ENCODE peak calls at places on chromosome 2, in seven cellular contexts. One of them, this sample, is unnamed.

GRCh38 chr2:71746946-71747501 is 293.7 kb downstream of the DYSF start:
- DNase-seq in fibroblast of lung: peak
- DNase-seq in prostate gland: peak
- DNase-seq in cardiac fibroblast: peak
- DNase-seq in brain microvascular endothelial cell: no peak
- DNase-seq in CD8-positive, alpha-beta T cell: no peak
- DNase-seq in AG04450: no peak
- DNase-seq in this sample: no peak

GRCh38 chr2:238290079-238290478 is 1.7 kb upstream of the PER2 start:
- DNase-seq in fibroblast of lung: peak
- DNase-seq in AG04450: no peak
- DNase-seq in prostate gland: peak
- DNase-seq in cardiac fibroblast: peak
- DNase-seq in brain microvascular endothelial cell: no peak
- DNase-seq in CD8-positive, alpha-beta T cell: peak
- DNase-seq in this sample: no peak

GRCh38 chr2:117760916-117761315 is 53.6 kb upstream of the DDX18 start:
- DNase-seq in prostate gland: no peak
- DNase-seq in cardiac fibroblast: no peak
- DNase-seq in fibroblast of lung: no peak
- DNase-seq in CD8-positive, alpha-beta T cell: no peak
- DNase-seq in brain microvascular endothelial cell: no peak
- DNase-seq in AG04450: no peak
- DNase-seq in this sample: no peak

GRCh38 chr2:230128943-230129342 is 60.2 kb upstream of the SLC16A14 start:
- DNase-seq in AG04450: no peak
- DNase-seq in cardiac fibroblast: peak
- DNase-seq in CD8-positive, alpha-beta T cell: no peak
- DNase-seq in prostate gland: peak
- DNase-seq in brain microvascular endothelial cell: no peak
- DNase-seq in fibroblast of lung: peak
- DNase-seq in this sample: peak

GRCh38 chr2:54143780-54144179 is 28.4 kb downstream of the ACYP2 start:
- DNase-seq in cardiac fibroblast: no peak
- DNase-seq in prostate gland: no peak
- DNase-seq in AG04450: no peak
- DNase-seq in fibroblast of lung: no peak
- DNase-seq in brain microvascular endothelial cell: no peak
- DNase-seq in CD8-positive, alpha-beta T cell: no peak
- DNase-seq in this sample: no peak

GRCh38 chr2:119823734-119824334 is 64.1 kb downstream of the PTPN4 start:
- DNase-seq in AG04450: no peak
- DNase-seq in fibroblast of lung: peak
- DNase-seq in brain microvascular endothelial cell: peak
- DNase-seq in CD8-positive, alpha-beta T cell: peak
- DNase-seq in cardiac fibroblast: peak
- DNase-seq in prostate gland: no peak
- DNase-seq in this sample: peak

GRCh38 chr2:159399716-159400525 is 113.4 kb upstream of the WDSUB1 start:
- DNase-seq in CD8-positive, alpha-beta T cell: no peak
- DNase-seq in cardiac fibroblast: peak
- DNase-seq in brain microvascular endothelial cell: no peak
- DNase-seq in fibroblast of lung: peak
- DNase-seq in AG04450: peak
- DNase-seq in prostate gland: no peak
- DNase-seq in this sample: no peak

GRCh38 chr2:171522057-171522803 is at the start of gene CYBRD1:
- DNase-seq in fibroblast of lung: peak
- DNase-seq in cardiac fibroblast: peak
- DNase-seq in brain microvascular endothelial cell: peak
- DNase-seq in CD8-positive, alpha-beta T cell: no peak
- DNase-seq in prostate gland: peak
- DNase-seq in AG04450: peak
- DNase-seq in this sample: peak

GRCh38 chr2:54574107-54574859 is 118.2 kb downstream of the SPTBN1 start:
- DNase-seq in prostate gland: no peak
- DNase-seq in cardiac fibroblast: peak
- DNase-seq in brain microvascular endothelial cell: peak
- DNase-seq in CD8-positive, alpha-beta T cell: peak
- DNase-seq in fibroblast of lung: peak
- DNase-seq in AG04450: no peak
- DNase-seq in this sample: no peak

GRCh38 chr2:128446866-128447537 is 128.3 kb upstream of the HS6ST1 start:
- DNase-seq in fibroblast of lung: no peak
- DNase-seq in prostate gland: no peak
- DNase-seq in brain microvascular endothelial cell: no peak
- DNase-seq in cardiac fibroblast: no peak
- DNase-seq in CD8-positive, alpha-beta T cell: no peak
- DNase-seq in AG04450: no peak
- DNase-seq in this sample: no peak

GRCh38 chr2:125681576-125681975 is 974.4 kb upstream of the GYPC start:
- DNase-seq in AG04450: no peak
- DNase-seq in prostate gland: no peak
- DNase-seq in CD8-positive, alpha-beta T cell: no peak
- DNase-seq in cardiac fibroblast: no peak
- DNase-seq in fibroblast of lung: no peak
- DNase-seq in brain microvascular endothelial cell: no peak
- DNase-seq in this sample: no peak

GRCh38 chr2:219831957-219832356 is 204.5 kb downstream of the SLC4A3 start:
- DNase-seq in prostate gland: no peak
- DNase-seq in CD8-positive, alpha-beta T cell: no peak
- DNase-seq in cardiac fibroblast: no peak
- DNase-seq in AG04450: no peak
- DNase-seq in fibroblast of lung: no peak
- DNase-seq in brain microvascular endothelial cell: no peak
- DNase-seq in this sample: no peak

GRCh38 chr2:8805278-8806045 is 32.0 kb downstream of the KIDINS220 start:
- DNase-seq in prostate gland: no peak
- DNase-seq in brain microvascular endothelial cell: no peak
- DNase-seq in CD8-positive, alpha-beta T cell: no peak
- DNase-seq in cardiac fibroblast: no peak
- DNase-seq in fibroblast of lung: peak
- DNase-seq in AG04450: no peak
- DNase-seq in this sample: no peak

GRCh38 chr2:127080226-127080940 is 26.6 kb downstream of the BIN1 start:
- DNase-seq in prostate gland: no peak
- DNase-seq in cardiac fibroblast: no peak
- DNase-seq in brain microvascular endothelial cell: no peak
- DNase-seq in CD8-positive, alpha-beta T cell: peak
- DNase-seq in AG04450: no peak
- DNase-seq in fibroblast of lung: no peak
- DNase-seq in this sample: no peak
- H3K4me3 ChIP-seq in prostate gland: no peak
- H3K4me3 ChIP-seq in cardiac fibroblast: no peak
- H3K4me3 ChIP-seq in brain microvascular endothelial cell: no peak
- H3K4me3 ChIP-seq in CD8-positive, alpha-beta T cell: peak
- H3K4me3 ChIP-seq in AG04450: no peak
- H3K4me3 ChIP-seq in fibroblast of lung: no peak
- H3K4me3 ChIP-seq in this sample: no peak

GRCh38 chr2:130300258-130300969 is 42.3 kb upstream of the IMP4 start:
- DNase-seq in CD8-positive, alpha-beta T cell: no peak
- DNase-seq in cardiac fibroblast: no peak
- DNase-seq in AG04450: no peak
- DNase-seq in fibroblast of lung: no peak
- DNase-seq in prostate gland: no peak
- DNase-seq in brain microvascular endothelial cell: no peak
- DNase-seq in this sample: no peak
- TF ChIP-seq CTCF in CD8-positive, alpha-beta T cell: no peak
- TF ChIP-seq CTCF in cardiac fibroblast: no peak
- TF ChIP-seq CTCF in AG04450: no peak
- TF ChIP-seq CTCF in fibroblast of lung: no peak
- TF ChIP-seq CTCF in prostate gland: no peak
- TF ChIP-seq CTCF in brain microvascular endothelial cell: no peak
- TF ChIP-seq CTCF in this sample: no peak

DNA sequence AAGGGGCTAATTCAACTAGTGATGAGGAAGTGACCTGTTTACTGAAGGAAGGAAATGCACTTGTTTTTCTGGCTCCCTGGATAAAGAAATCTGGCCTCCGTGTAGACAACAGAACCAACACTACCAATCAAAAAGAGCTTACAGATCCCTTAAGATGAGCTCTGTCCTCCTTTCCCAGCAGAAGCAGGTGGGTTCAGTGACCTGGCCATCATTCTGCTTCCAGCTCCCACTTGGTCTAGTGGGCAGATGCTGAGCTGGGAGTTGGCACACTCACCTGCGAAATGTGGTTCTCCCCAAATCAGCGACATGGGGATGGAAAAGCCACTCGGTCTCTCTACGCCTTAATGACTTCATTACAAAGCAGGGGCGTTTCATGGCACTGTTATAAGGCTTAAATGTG is 132.6 kb downstream of the AFF3 start:
- DNase-seq in prostate gland: no peak
- DNase-seq in AG04450: no peak
- DNase-seq in cardiac fibroblast: no peak
- DNase-seq in fibroblast of lung: no peak
- DNase-seq in CD8-positive, alpha-beta T cell: no peak
- DNase-seq in brain microvascular endothelial cell: no peak
- DNase-seq in this sample: no peak
- H3K4me3 ChIP-seq in prostate gland: no peak
- H3K4me3 ChIP-seq in AG04450: no peak
- H3K4me3 ChIP-seq in cardiac fibroblast: no peak
- H3K4me3 ChIP-seq in fibroblast of lung: no peak
- H3K4me3 ChIP-seq in CD8-positive, alpha-beta T cell: no peak
- H3K4me3 ChIP-seq in brain microvascular endothelial cell: no peak
- H3K4me3 ChIP-seq in this sample: no peak

DNA sequence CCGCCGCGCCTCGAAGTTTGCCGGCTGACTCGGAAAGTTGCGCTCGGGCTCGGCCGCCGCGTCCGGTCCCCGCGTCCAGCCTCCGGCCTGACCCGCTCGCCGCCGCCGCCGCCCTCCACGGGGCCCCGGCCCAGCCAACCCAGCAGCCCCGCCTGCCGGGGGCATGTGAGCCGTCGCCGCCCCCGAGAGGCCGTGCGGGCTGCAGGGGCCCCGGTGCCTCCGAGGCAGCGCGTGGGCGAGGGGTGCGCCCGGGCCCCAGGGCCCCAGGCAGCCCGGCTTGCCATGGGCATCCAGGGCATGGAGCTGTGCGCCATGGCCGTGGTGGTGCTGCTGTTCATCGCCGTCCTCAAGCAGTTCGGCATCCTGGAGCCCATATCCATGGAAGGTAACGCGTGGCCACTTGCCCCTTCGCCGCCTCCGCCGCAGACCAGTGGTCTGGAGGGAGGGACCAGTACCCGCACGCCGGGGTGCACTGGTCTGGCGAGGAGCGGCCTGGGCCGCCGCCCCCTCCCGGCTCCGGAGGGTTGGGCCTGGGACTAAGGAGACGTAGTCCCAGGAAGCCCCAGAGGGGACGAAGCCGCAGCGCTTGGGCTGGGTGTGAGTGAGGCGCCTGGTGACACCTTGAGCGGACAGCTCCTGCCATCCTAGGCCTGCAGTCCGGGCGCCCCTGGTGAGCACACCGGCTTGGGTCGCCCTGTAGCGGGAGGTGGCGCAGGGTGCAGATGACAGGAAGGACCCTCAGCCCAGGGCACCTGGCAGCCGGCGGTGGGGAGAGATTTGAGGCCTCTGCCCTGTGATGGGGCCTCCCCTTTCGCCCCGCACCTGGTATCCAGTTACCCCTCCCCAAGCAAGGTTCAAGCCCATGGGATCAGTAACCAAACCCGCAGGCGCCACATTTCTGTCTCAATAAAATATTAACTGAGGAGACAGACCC is 49.9 kb downstream of the KCNIP3 start:
- DNase-seq in AG04450: no peak
- DNase-seq in brain microvascular endothelial cell: no peak
- DNase-seq in CD8-positive, alpha-beta T cell: no peak
- DNase-seq in cardiac fibroblast: peak
- DNase-seq in fibroblast of lung: peak
- DNase-seq in prostate gland: no peak
- DNase-seq in this sample: no peak
- TF ChIP-seq CTCF in AG04450: no peak
- TF ChIP-seq CTCF in brain microvascular endothelial cell: no peak
- TF ChIP-seq CTCF in CD8-positive, alpha-beta T cell: no peak
- TF ChIP-seq CTCF in cardiac fibroblast: no peak
- TF ChIP-seq CTCF in fibroblast of lung: no peak
- TF ChIP-seq CTCF in prostate gland: no peak
- TF ChIP-seq CTCF in this sample: no peak

DNA sequence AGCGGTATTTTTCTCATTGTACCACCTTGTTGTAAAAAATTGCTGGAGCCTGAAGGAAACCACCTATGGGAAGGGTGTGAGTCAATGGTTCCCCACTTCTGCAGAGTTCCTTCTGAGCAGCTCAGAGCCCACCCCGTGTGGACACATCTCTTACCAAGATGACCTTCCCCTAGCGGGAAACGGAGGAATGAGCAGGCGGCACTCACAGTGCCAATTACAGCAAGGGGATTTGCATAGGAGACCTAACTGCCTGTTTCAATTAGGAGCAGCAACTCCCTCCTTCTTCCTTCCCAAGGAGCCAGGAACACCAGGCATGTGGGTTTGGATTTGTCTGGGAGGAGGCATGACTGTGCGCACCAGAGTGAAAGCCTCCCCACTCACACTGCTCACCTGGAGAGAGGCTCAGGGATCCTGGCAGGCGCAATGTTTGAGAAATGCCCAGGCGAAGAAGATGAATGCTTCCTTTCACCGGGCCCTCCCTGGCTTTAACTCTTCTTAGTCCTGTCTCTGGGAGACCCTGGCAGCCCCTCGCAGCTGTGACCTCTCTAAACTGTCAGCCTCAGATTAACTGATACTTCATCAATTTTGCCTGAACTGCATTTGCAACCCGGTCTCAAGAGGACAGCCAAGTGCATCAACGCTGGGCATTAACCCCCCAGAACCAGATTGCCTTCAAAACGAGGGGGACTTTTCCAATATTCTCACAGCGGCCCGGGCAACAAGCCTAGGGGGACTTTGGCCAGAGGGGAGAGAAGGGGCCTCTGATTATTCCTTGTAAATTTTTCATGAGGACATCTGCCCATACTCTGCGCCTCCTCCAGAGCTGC is 94.0 kb downstream of the CMPK2 start:
- DNase-seq in brain microvascular endothelial cell: no peak
- DNase-seq in fibroblast of lung: no peak
- DNase-seq in prostate gland: no peak
- DNase-seq in CD8-positive, alpha-beta T cell: no peak
- DNase-seq in cardiac fibroblast: no peak
- DNase-seq in AG04450: no peak
- DNase-seq in this sample: no peak
- H3K4me3 ChIP-seq in brain microvascular endothelial cell: no peak
- H3K4me3 ChIP-seq in fibroblast of lung: no peak
- H3K4me3 ChIP-seq in prostate gland: no peak
- H3K4me3 ChIP-seq in CD8-positive, alpha-beta T cell: no peak
- H3K4me3 ChIP-seq in cardiac fibroblast: no peak
- H3K4me3 ChIP-seq in AG04450: no peak
- H3K4me3 ChIP-seq in this sample: no peak

GRCh38 chr2:26561918-26562810 is 79.0 kb downstream of the CIB4 start:
- DNase-seq in CD8-positive, alpha-beta T cell: no peak
- DNase-seq in cardiac fibroblast: peak
- DNase-seq in brain microvascular endothelial cell: no peak
- DNase-seq in AG04450: no peak
- DNase-seq in prostate gland: no peak
- DNase-seq in fibroblast of lung: peak
- DNase-seq in this sample: no peak
- TF ChIP-seq CTCF in CD8-positive, alpha-beta T cell: no peak
- TF ChIP-seq CTCF in cardiac fibroblast: peak
- TF ChIP-seq CTCF in brain microvascular endothelial cell: peak
- TF ChIP-seq CTCF in AG04450: peak
- TF ChIP-seq CTCF in prostate gland: peak
- TF ChIP-seq CTCF in fibroblast of lung: peak
- TF ChIP-seq CTCF in this sample: peak